ENCODE peak calls at places on chromosome 19, in eight cellular contexts. K, C, V, Z, Y, Q, F and U are unnamed samples.

GRCh38 chr19:38979867-38980266 is 4.3 kb upstream of the FBXO17 start:
- DNase-seq in F (no peak), V (no peak), C (no peak), Q (no peak), Y (no peak), Z (no peak), K (no peak), U (no peak)

GRCh38 chr19:51915324-51915867 is 10.6 kb upstream of the ZNF649 start:
- DNase-seq in C (no peak), K (no peak), Q (no peak), F (no peak), V (no peak), Y (no peak), Z (no peak), U (no peak)

GRCh38 chr19:31346184-31346583 is 3.1 kb downstream of the TSHZ3 start:
- DNase-seq in C (no peak), V (no peak), F (no peak), K (no peak), Z (no peak), Y (no peak), Q (no peak), U (no peak)

GRCh38 chr19:17125728-17126677 is 50.4 kb downstream of the MYO9B start:
- DNase-seq in Q (peak; percentile 34), F (peak; percentile 58), V (peak; percentile 65), Z (no peak), Y (no peak), C (peak; percentile 59), K (peak; percentile 57), U (no peak)

GRCh38 chr19:16247353-16248182 is 49.9 kb downstream of the AP1M1 start:
- DNase-seq in Z (peak; percentile 79), Y (peak; percentile 68), F (peak; percentile 91), C (peak; percentile 40), Q (peak; percentile 89), V (peak; percentile 91), K (peak; percentile 91), U (peak; percentile 76)

GRCh38 chr19:33311326-33311682 is 9.0 kb upstream of the CEBPA start:
- DNase-seq in C (no peak), Q (peak; percentile 70), F (no peak), K (no peak), V (peak; percentile 27), Y (no peak), Z (peak; percentile 43), U (no peak)

GRCh38 chr19:53849237-53849676 is 18.4 kb upstream of the MYADM start:
- DNase-seq in V (no peak), Q (no peak), F (peak; percentile 15), Z (no peak), C (no peak), Y (no peak), K (no peak), U (no peak)

GRCh38 chr19:2046046-2046907 is 4.8 kb downstream of the MKNK2 start:
- DNase-seq in Y (no peak), V (no peak), C (no peak), F (no peak), Q (peak; percentile 42), K (no peak), Z (no peak), U (no peak)

GRCh38 chr19:43562698-43563241 is 12.6 kb downstream of the XRCC1 start:
- DNase-seq in K (peak; percentile 68), Q (peak; percentile 64), C (no peak), Y (peak; percentile 41), F (peak; percentile 64), V (peak; percentile 71), Z (no peak), U (no peak)

GRCh38 chr19:10961073-10961762 is 388 bp downstream of the SMARCA4 start:
- DNase-seq in Z (peak; percentile 15), F (peak; percentile 23), V (no peak), Y (peak; percentile 28), K (peak; percentile 41), C (peak; percentile 42), Q (no peak), U (no peak)

GRCh38 chr19:6501740-6502648 is at the start of gene TUBB4A:
- DNase-seq in Y (no peak), Q (peak; percentile 46), C (peak; percentile 60), K (peak; percentile 50), V (peak; percentile 64), Z (no peak), F (no peak), U (peak; percentile 36)

GRCh38 chr19:2255112-2255845 is 938 bp downstream of the JSRP1 start:
- DNase-seq in C (no peak), F (no peak), Y (no peak), Z (no peak), K (no peak), V (no peak), Q (no peak), U (no peak)

GRCh38 chr19:1400281-1401137 is 833 bp downstream of the GAMT start:
- DNase-seq in K (no peak), F (no peak), Q (peak; percentile 87), C (no peak), V (no peak), Z (no peak), Y (no peak), U (peak; percentile 55)

GRCh38 chr19:677601-678380 is 1.6 kb downstream of the FSTL3 start:
- DNase-seq in Q (peak; percentile 38), V (no peak), C (no peak), F (no peak), K (no peak), Z (peak; percentile 85), Y (no peak), U (peak; percentile 70)